ENCODE peak calls at places on chromosomes 7 and 10, in five cellular contexts. B is breast epithelium, P is sigmoid colon, W is lower lobe of right lung, S is upper lobe of right lung. A is an unnamed sample. For H3K36me3, the result is how much of the 10 kb centered on the place peaks cover.

GRCh38 chr7:133784421-133785045 is 342.6 kb upstream of the LRGUK start:
- DNase-seq in S (no peak), P (no peak), W (no peak), B (no peak), A (no peak)

GRCh38 chr10:48247680-48248079 is 26.8 kb downstream of the FRMPD2 start:
- DNase-seq in W (no peak), P (peak), S (no peak), B (no peak), A (peak)

GRCh38 chr7:104111294-104111693 is 96.5 kb downstream of the ORC5 start:
- DNase-seq in B (no peak), S (no peak), W (no peak), P (no peak), A (no peak)

GRCh38 chr10:75402486-75403143 is 1.1 kb upstream of the ZNF503 start:
- DNase-seq in W (peak), B (peak), S (peak), P (peak), A (no peak)

GRCh38 chr7:47477191-47478016 is 104.5 kb downstream of the TNS3 start:
- DNase-seq in P (no peak), W (no peak), B (no peak), S (no peak), A (no peak)

GRCh38 chr7:16646427-16647081 is 573 bp downstream of the BZW2 start:
- DNase-seq in S (no peak), B (no peak), W (no peak), P (no peak), A (no peak)

GRCh38 chr7:65235586-65235985 is 138.1 kb upstream of the ZNF92 start:
- DNase-seq in P (no peak), B (no peak), S (no peak), W (no peak), A (no peak)

GRCh38 chr10:44989621-44990301 is 11.0 kb upstream of the ZNF22 start:
- DNase-seq in W (no peak), P (peak), B (no peak), S (no peak), A (peak)

GRCh38 chr7:47480576-47481538 is 101.1 kb downstream of the TNS3 start:
- DNase-seq in B (no peak), P (no peak), S (no peak), W (no peak), A (no peak)

GRCh38 chr7:1914743-1915142 is 244.7 kb downstream of the ELFN1 start:
- DNase-seq in S (no peak), B (no peak), P (no peak), W (peak), A (no peak)

GRCh38 chr10:89426230-89426868 is 12.0 kb downstream of the IFIT5 start:
- DNase-seq in P (no peak), S (no peak), B (no peak), W (no peak), A (no peak)

GRCh38 chr7:36165059-36165458 is 12.0 kb downstream of the EEPD1 start:
- DNase-seq in S (no peak), B (no peak), P (no peak), W (no peak), A (no peak)

GRCh38 chr7:47609803-47610452 is 28.0 kb upstream of the TNS3 start:
- DNase-seq in P (peak), B (no peak), S (no peak), W (no peak), A (no peak)

GRCh38 chr10:76399216-76399615 is 967.8 kb downstream of the LRMDA start:
- DNase-seq in P (no peak), S (no peak), B (no peak), W (no peak), A (no peak)

GRCh38 chr7:96017877-96018276 is 245.5 kb downstream of the DYNC1I1 start:
- DNase-seq in W (no peak), B (no peak), P (no peak), S (no peak), A (no peak)

GRCh38 chr10:72310636-72311035 is 36.9 kb downstream of the DDIT4 start:
- DNase-seq in B (no peak), S (no peak), P (no peak), W (no peak), A (no peak)

GRCh38 chr10:21285742-21286311 is 239.7 kb downstream of the SKIDA1 start:
- DNase-seq in W (no peak), S (no peak), P (no peak), B (no peak), A (no peak)

GRCh38 chr7:106485031-106485551 is 175.9 kb downstream of the CCDC71L start:
- DNase-seq in W (no peak), S (no peak), P (no peak), B (no peak), A (no peak)

GRCh38 chr7:6276911-6277408 is 4.5 kb upstream of the CYTH3 start:
- DNase-seq in S (peak), P (peak), B (no peak), W (no peak), A (no peak)

GRCh38 chr7:150432915-150433892 is 17.2 kb upstream of the GIMAP8 start:
- DNase-seq in S (peak), B (no peak), W (no peak), P (no peak), A (no peak)

GRCh38 chr10:13993169-13993568 is 337.6 kb downstream of the FRMD4A start:
- DNase-seq in B (peak), P (peak), S (no peak), W (no peak), A (no peak)

GRCh38 chr7:87926581-87927461 is 7.2 kb upstream of the ADAM22 start:
- DNase-seq in P (no peak), W (no peak), S (no peak), B (no peak), A (no peak)

GRCh38 chr10:103549349-103549685 is 55.8 kb downstream of the NEURL1 start:
- DNase-seq in W (no peak), B (no peak), S (peak), P (no peak), A (no peak)

GRCh38 chr7:34759477-34760125 is 101.6 kb downstream of the NPSR1 start:
- DNase-seq in W (no peak), P (no peak), B (no peak), S (no peak), A (no peak)

GRCh38 chr7:34061175-34061574 is 155.8 kb downstream of the BMPER start:
- DNase-seq in B (no peak), S (no peak), P (no peak), W (no peak), A (no peak)

GRCh38 chr10:77669892-77670291 is 32.3 kb upstream of the KCNMA1 start:
- DNase-seq in W (no peak), S (no peak), P (no peak), B (no peak), A (no peak)

GRCh38 chr7:127943541-127944521 is 87.4 kb downstream of the LRRC4 start:
- DNase-seq in W (no peak), S (no peak), B (no peak), P (no peak), A (no peak)

GRCh38 chr10:59877191-59877671 is 29.1 kb downstream of the CCDC6 start:
- DNase-seq in B (no peak), S (no peak), W (no peak), P (no peak), A (no peak)

GRCh38 chr7:90180649-90181048 is 26.4 kb downstream of the STEAP1 start:
- DNase-seq in P (no peak), S (no peak), B (no peak), W (no peak), A (no peak)

GRCh38 chr10:130575756-130576285 is 439.6 kb downstream of the GLRX3 start:
- DNase-seq in S (no peak), P (no peak), B (no peak), W (no peak), A (no peak)
- TF ChIP-seq CTCF in S (no peak), P (no peak), B (no peak), W (no peak), A (no peak)

DNA sequence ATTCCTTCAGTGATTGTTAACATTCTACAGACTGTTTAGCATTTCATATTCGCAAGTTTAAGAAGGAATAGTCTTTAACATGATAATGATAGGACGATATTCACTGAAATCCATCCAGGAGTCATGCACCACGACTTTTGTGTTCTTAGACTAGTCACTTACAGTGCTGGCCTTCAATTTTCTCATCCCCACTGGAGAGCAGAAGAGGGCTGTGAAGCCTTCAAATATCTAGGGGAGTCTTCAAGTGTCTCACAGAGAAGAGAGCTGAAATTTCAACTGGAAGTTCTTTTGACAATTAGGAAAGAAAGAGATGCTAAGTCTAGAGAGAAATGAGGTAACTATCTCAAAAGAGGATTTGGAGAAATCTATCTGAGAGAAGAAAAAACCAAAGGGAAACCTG is 43.8 kb upstream of the TAS2R16 start:
- DNase-seq in P (no peak), W (no peak), B (no peak), S (no peak), A (no peak)
- H3K36me3 ChIP-seq in P (under half), W (under half), B (under half), S (under half), A (under half)

DNA sequence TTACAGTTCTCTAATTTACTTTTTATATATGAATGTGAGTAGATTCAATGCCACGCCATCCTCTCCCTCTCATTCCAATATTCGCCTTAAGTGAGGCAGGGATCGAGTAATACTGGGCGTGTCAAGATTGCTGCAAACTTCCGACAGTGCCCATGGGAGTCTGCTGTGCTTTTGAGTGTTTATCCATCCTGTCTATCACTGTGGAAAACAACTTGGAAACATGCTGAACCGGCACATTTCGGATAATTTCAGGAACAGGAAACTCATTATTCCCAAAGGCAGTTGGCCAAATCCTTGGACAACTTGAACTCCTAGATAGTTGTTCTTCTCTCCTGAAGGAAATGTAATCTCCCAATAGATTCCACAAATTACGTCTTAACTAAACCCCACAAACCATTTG is 28.5 kb downstream of the PIP4K2A start:
- DNase-seq in S (no peak), W (no peak), P (no peak), B (no peak), A (no peak)
- H3K4me3 ChIP-seq in S (no peak), W (no peak), P (no peak), B (no peak), A (no peak)

GRCh38 chr10:49283491-49283890 is 15.5 kb upstream of the C10orf71 start:
- DNase-seq in P (peak), S (peak), B (no peak), W (no peak), A (peak)

GRCh38 chr10:49280001-49280408 is 19.0 kb upstream of the C10orf71 start:
- DNase-seq in P (peak), B (no peak), W (no peak), S (no peak), A (peak)

GRCh38 chr10:49282879-49283321 is 16.1 kb upstream of the C10orf71 start:
- DNase-seq in P (peak), W (no peak), B (no peak), S (peak), A (peak)

GRCh38 chr10:49282306-49282705 is 16.7 kb upstream of the C10orf71 start:
- DNase-seq in S (no peak), P (peak), B (no peak), W (no peak), A (no peak)

DNA sequence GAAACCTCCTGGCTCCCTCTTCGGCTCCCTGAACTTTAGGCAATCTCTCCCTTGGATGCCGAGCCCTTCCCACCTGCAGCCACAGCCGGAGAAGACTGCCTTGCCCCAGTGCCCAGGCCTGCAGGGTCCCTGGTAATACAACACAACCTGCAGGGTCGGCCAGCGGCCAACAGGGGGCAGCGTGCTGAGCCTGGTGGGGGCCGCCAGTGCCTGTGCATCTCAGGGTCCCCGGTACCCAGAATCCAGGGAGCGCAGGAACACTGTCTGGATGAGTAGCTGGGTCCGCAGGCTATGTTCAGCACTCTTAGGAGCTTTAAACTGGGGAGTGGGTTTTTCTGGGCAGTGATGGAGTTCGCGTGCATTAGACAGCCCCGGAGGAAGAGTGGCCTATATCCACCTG is 17.5 kb upstream of the C10orf71 start:
- DNase-seq in W (no peak), B (no peak), P (peak), S (peak), A (no peak)
- TF ChIP-seq CTCF in W (peak), B (no peak), P (no peak), S (no peak), A (no peak)

GRCh38 chr7:141665208-141666035 is 36.5 kb downstream of the DENND11 start:
- DNase-seq in W (no peak), B (no peak), S (no peak), P (no peak), A (no peak)

GRCh38 chr7:141663081-141663510 is 38.9 kb downstream of the DENND11 start:
- DNase-seq in B (peak), S (no peak), P (no peak), W (no peak), A (no peak)

GRCh38 chr7:141664450-141664849 is 37.5 kb downstream of the DENND11 start:
- DNase-seq in B (no peak), W (no peak), S (no peak), P (no peak), A (no peak)

GRCh38 chr7:141659501-141659900 is 42.5 kb downstream of the DENND11 start:
- DNase-seq in B (no peak), S (no peak), P (no peak), W (no peak), A (no peak)

GRCh38 chr7:141660259-141660658 is 41.7 kb downstream of the DENND11 start:
- DNase-seq in P (no peak), S (no peak), W (no peak), B (no peak), A (peak)
- H3K36me3 ChIP-seq in P (under half), S (half or more), W (half or more), B (under half), A (under half)

DNA sequence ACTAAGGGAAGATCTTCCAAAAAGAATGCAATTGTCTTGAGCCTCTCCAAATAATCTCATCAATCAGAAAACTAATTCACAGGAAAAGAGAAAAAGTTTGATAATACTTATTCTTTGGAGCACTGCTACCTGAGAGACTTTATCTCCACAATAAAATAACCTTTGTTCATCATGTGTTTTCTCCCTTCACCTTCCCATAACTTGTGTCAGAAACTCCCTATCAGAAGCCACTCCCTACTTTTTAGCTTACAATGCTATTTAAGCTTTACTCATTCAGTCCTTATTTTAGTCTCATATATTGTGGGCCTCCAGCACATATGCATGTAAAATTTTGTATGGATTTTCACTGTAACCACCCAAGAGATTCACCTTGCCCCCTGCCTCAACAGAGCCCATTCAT is 1.0 kb downstream of the CYP3A43 start:
- DNase-seq in B (no peak), P (no peak), S (no peak), W (no peak), A (no peak)
- H3K4me3 ChIP-seq in B (no peak), P (no peak), S (no peak), W (no peak), A (no peak)